ENCODE peak calls at places on chromosomes 6 and 20, in five cellular contexts. R is stomach, K is endothelial cell of umbilical vein, N is tibial nerve, A is pancreas. Q is an unnamed sample.

GRCh38 chr6:123333000-123333756 is 303.6 kb downstream of the TRDN start:
- DNase-seq in R (no peak), K (no peak), N (no peak), A (no peak), Q (no peak)

GRCh38 chr6:33670086-33670660 is 41.3 kb downstream of the UQCC2 start:
- DNase-seq in R (no peak), K (no peak), N (no peak), A (no peak), Q (no peak)

GRCh38 chr20:11218035-11218680 is 544.4 kb upstream of the JAG1 start:
- DNase-seq in R (no peak), K (no peak), N (no peak), A (no peak), Q (no peak)

GRCh38 chr6:121830759-121831158 is 395.3 kb downstream of the GJA1 start:
- DNase-seq in R (no peak), K (no peak), N (no peak), A (no peak), Q (no peak)

GRCh38 chr6:74320076-74320475 is 624.1 kb downstream of the CD109 start:
- DNase-seq in R (no peak), K (no peak), N (no peak), A (no peak), Q (no peak)

GRCh38 chr6:108437821-108438220 is 122.9 kb upstream of the FOXO3 start:
- DNase-seq in R (no peak), K (no peak), N (no peak), A (no peak), Q (no peak)

GRCh38 chr6:19830171-19830570 is 7.0 kb upstream of the ID4 start:
- DNase-seq in R (no peak), K (no peak), N (no peak), A (no peak), Q (peak)

GRCh38 chr6:64838726-64839125 is 868.3 kb downstream of the EYS start:
- DNase-seq in R (no peak), K (peak), N (no peak), A (no peak), Q (no peak)

GRCh38 chr6:25006565-25007001 is 70.8 kb upstream of the RIPOR2 start:
- DNase-seq in R (peak), K (peak), N (no peak), A (no peak), Q (peak)

GRCh38 chr6:163588211-163588919 is 173.8 kb downstream of the QKI start:
- DNase-seq in R (no peak), K (no peak), N (no peak), A (no peak), Q (no peak)

GRCh38 chr6:33803571-33804053 is at the start of gene MLN:
- DNase-seq in R (no peak), K (no peak), N (no peak), A (no peak), Q (no peak)

GRCh38 chr6:83872386-83873118 is 13.1 kb downstream of the CYB5R4 start:
- DNase-seq in R (no peak), K (no peak), N (no peak), A (no peak), Q (no peak)

GRCh38 chr6:137823826-137824501 is 43.1 kb upstream of the TNFAIP3 start:
- DNase-seq in R (peak), K (no peak), N (no peak), A (no peak), Q (peak)

GRCh38 chr6:11909696-11910132 is 102.4 kb upstream of the HIVEP1 start:
- DNase-seq in R (no peak), K (no peak), N (no peak), A (no peak), Q (peak)

GRCh38 chr6:156953478-156954146 is 176.4 kb downstream of the ARID1B start:
- DNase-seq in R (no peak), K (peak), N (no peak), A (no peak), Q (peak)

GRCh38 chr6:13355043-13355945 is 27.0 kb upstream of the TBC1D7 start:
- DNase-seq in R (no peak), K (peak), N (no peak), A (no peak), Q (peak)

GRCh38 chr6:18340781-18341551 is 46.2 kb upstream of the RNF144B start:
- DNase-seq in R (no peak), K (no peak), N (no peak), A (no peak), Q (no peak)

GRCh38 chr6:95804847-95805541 is 210.8 kb upstream of the FUT9 start:
- DNase-seq in R (peak), K (no peak), N (no peak), A (no peak), Q (no peak)

GRCh38 chr20:57653910-57654309 is 33.7 kb upstream of the ZBP1 start:
- DNase-seq in R (no peak), K (no peak), N (no peak), A (no peak), Q (no peak)

DNA sequence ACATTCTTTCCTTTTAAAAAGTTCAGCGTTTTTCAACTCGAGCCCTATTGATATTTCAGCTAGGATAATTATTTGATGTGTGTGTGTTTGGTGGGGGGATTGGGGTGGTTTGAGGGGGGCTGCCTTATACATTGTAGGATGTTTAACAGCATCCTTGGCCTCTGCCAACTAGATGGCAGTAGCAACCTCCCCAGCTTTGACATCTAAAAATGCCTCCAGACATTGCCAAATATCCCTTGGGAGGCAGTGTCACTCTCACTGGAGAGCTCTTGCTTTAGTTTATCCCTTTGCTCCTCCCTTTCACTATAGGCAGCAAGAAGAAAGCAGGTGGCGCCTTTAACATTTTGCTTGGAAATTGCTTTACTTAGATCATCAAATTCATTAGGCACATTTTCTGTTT is 14.6 kb upstream of the TP53TG5 start:
- DNase-seq in R (no peak), K (no peak), N (no peak), A (no peak), Q (no peak)
- TF ChIP-seq CTCF in R (no peak), K (no peak), N (no peak), A (no peak), Q (peak)

GRCh38 chr6:41578714-41579610 is 32.8 kb downstream of the FOXP4 start:
- DNase-seq in R (no peak), K (no peak), N (no peak), A (no peak), Q (no peak)
- H3K4me3 ChIP-seq in R (no peak), K (no peak), N (no peak), A (no peak), Q (no peak)

GRCh38 chr6:7053125-7053784 is 54.5 kb upstream of the RREB1 start:
- DNase-seq in R (no peak), K (no peak), N (no peak), A (no peak), Q (no peak)
- H3K27ac ChIP-seq in R (peak), K (no peak), N (no peak), A (peak), Q (no peak)

GRCh38 chr6:151432650-151433049 is 19.3 kb downstream of the RMND1 start:
- DNase-seq in R (no peak), K (no peak), N (no peak), A (no peak), Q (no peak)

GRCh38 chr6:151434369-151434768 is 17.6 kb downstream of the RMND1 start:
- DNase-seq in R (no peak), K (no peak), N (no peak), A (no peak), Q (no peak)

GRCh38 chr6:151431336-151431735 is 20.6 kb downstream of the RMND1 start:
- DNase-seq in R (no peak), K (no peak), N (no peak), A (no peak), Q (no peak)

GRCh38 chr6:151428336-151428735 is 23.6 kb downstream of the RMND1 start:
- DNase-seq in R (no peak), K (no peak), N (no peak), A (no peak), Q (no peak)

DNA sequence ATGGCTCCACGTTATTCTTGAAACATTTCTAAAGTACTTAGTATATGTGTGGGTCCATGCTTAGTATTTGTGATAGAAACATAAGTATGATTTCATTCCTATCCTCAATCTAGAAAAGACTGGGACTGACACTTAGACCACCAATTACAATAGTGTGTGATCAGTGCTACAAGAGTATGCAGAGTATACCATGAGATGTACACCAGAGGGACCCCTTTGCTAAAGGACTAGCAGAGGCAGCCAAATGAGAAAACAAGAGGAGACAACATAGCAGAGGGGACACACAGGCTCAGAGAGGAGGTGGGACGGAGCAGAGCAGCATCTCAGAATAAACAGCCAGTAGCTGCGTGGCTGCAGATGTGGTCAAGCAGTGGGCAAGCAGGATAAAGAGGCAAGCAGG is 21.0 kb downstream of the RMND1 start:
- DNase-seq in R (no peak), K (no peak), N (no peak), A (no peak), Q (no peak)
- TF ChIP-seq CTCF in R (no peak), K (no peak), N (no peak), A (no peak), Q (peak)

GRCh38 chr20:10059006-10059405 is 24.2 kb downstream of the ANKEF1 start:
- DNase-seq in R (no peak), K (no peak), N (no peak), A (no peak), Q (no peak)

GRCh38 chr20:10064611-10065010 is 29.8 kb downstream of the ANKEF1 start:
- DNase-seq in R (no peak), K (no peak), N (no peak), A (no peak), Q (no peak)

GRCh38 chr20:10063482-10063881 is 28.7 kb downstream of the ANKEF1 start:
- DNase-seq in R (no peak), K (no peak), N (no peak), A (no peak), Q (no peak)

GRCh38 chr20:10061641-10062040 is 26.9 kb downstream of the ANKEF1 start:
- DNase-seq in R (no peak), K (no peak), N (no peak), A (no peak), Q (no peak)

DNA sequence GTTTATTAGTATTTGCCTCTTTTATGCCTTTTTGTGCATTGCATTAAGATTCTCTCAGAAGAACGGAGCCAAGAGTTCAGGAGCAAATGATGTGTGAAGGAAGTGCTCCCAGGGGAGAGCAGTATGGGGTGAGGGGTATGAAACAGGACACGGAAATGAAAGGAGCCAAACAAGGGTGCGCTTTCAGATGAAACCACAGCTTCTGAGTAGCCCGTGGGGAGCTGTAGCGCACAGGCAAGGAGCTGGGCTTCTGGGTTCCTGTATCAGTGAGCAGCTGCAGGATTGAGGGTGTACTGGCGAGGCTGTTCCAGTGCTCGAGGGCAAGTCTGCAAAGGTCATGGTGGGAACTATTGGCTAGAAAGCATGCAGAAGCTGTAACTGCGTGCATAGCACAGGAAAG is 25.4 kb downstream of the ANKEF1 start:
- DNase-seq in R (no peak), K (no peak), N (no peak), A (no peak), Q (no peak)
- H3K4me3 ChIP-seq in R (no peak), K (no peak), N (no peak), A (no peak), Q (no peak)

GRCh38 chr6:87431263-87431662 is 23.5 kb downstream of the CFAP206 start:
- DNase-seq in R (no peak), K (no peak), N (no peak), A (no peak), Q (peak)
- H3K27ac ChIP-seq in R (no peak), K (no peak), N (no peak), A (no peak), Q (no peak)

GRCh38 chr20:8212286-8212685 is 80.2 kb downstream of the PLCB1 start:
- DNase-seq in R (no peak), K (peak), N (no peak), A (no peak), Q (no peak)

GRCh38 chr20:8213270-8213669 is 81.2 kb downstream of the PLCB1 start:
- DNase-seq in R (no peak), K (no peak), N (no peak), A (no peak), Q (no peak)

GRCh38 chr20:8213831-8214587 is 81.9 kb downstream of the PLCB1 start:
- DNase-seq in R (no peak), K (no peak), N (no peak), A (no peak), Q (no peak)

GRCh38 chr20:8216375-8217200 is 84.5 kb downstream of the PLCB1 start:
- DNase-seq in R (no peak), K (no peak), N (no peak), A (no peak), Q (no peak)

GRCh38 chr20:8215516-8215915 is 83.5 kb downstream of the PLCB1 start:
- DNase-seq in R (no peak), K (peak), N (no peak), A (no peak), Q (peak)
- TF ChIP-seq CTCF in R (no peak), K (no peak), N (no peak), A (no peak), Q (no peak)

DNA sequence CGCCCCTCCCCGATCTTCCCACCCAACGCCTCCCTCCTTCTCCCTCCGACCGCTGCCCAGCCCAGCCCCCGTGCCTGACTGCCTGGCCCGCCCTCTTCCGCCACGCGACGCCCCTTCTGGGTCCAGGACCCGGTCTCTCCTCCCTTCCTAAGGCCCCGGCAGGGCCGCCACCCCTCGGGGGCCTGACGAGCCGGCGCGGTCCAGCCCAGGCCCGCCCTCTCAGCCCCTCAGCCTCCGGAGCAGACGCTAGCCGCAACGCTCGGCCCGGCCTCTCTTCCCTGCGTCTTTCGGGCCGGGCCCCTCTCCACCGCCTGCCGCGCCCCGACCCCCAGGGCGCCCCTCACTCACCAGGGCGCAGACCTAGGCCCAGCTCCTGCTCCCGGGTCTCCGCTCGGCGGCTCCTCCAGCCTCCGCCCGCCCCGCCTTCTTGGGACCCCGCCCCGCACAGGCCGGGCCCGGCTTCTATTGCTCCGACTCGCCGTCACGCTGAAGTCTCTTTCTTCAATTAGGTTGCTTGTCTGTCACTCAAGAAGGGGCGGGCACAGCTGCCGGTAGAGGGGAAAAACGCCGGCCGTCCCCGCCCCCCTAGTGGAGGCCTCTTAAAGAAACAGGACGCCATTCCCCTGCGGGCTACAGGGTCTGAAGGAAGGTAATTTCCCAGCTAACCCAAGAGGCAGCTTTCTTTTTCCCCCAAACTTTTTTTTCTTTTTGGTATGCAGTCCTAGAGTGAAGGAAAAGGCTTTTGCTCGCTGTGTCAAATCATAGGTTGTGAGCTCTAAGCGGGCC is at the start of gene ELMO2:
- DNase-seq in R (peak), K (peak), N (peak), A (peak), Q (peak)
- H3K4me3 ChIP-seq in R (peak), K (peak), N (peak), A (peak), Q (peak)

Q was measured in brain microvascular endothelial cell.